ENCODE peak calls at places on chromosomes 6 and 20, in five cellular contexts. C is mesendoderm, V is neural progenitor cell, Z is keratinocyte, T is HCT116. P is an unnamed sample. For H3K79me2, the result is how much of the 10 kb centered on the place peaks cover.

GRCh38 chr20:10550204-10551118 is 115.4 kb downstream of the SLX4IP start:
- DNase-seq in T (no peak), Z (no peak), V (no peak), C (no peak), P (no peak)

GRCh38 chr6:112971651-112972050 is 624.5 kb downstream of the RFPL4B start:
- DNase-seq in V (no peak), T (no peak), C (no peak), Z (no peak), P (no peak)

GRCh38 chr6:167795874-167796667 is 30.6 kb upstream of the AFDN start:
- DNase-seq in C (no peak), Z (no peak), V (no peak), T (no peak), P (no peak)

GRCh38 chr20:61688411-61688810 is 377.3 kb downstream of the TAF4 start:
- DNase-seq in T (no peak), V (no peak), Z (no peak), C (no peak), P (no peak)

GRCh38 chr6:11224252-11224965 is 8.1 kb downstream of the NEDD9 start:
- DNase-seq in T (no peak), C (no peak), V (no peak), Z (no peak), P (peak)

GRCh38 chr6:131368077-131368911 is 204.7 kb upstream of the ARG1 start:
- DNase-seq in V (peak), Z (no peak), C (peak), T (no peak), P (peak)

GRCh38 chr6:99013145-99013544 is 65.4 kb upstream of the FBXL4 start:
- DNase-seq in V (no peak), T (no peak), Z (no peak), C (peak), P (peak)

GRCh38 chr20:17859002-17859615 is 109.5 kb downstream of the SNX5 start:
- DNase-seq in V (no peak), T (no peak), C (no peak), Z (no peak), P (no peak)

GRCh38 chr6:1913572-1913971 is 303.9 kb downstream of the FOXC1 start:
- DNase-seq in T (no peak), C (peak), Z (no peak), V (no peak), P (no peak)

GRCh38 chr6:17385660-17386059 is 7.7 kb upstream of the CAP2 start:
- DNase-seq in Z (no peak), T (no peak), V (no peak), C (no peak), P (peak)

GRCh38 chr20:37358366-37359150 is 12.6 kb downstream of the SRC start:
- DNase-seq in V (no peak), C (no peak), Z (peak), T (no peak), P (no peak)

GRCh38 chr6:12637960-12638641 is 78.5 kb upstream of the PHACTR1 start:
- DNase-seq in C (peak), T (peak), V (peak), Z (peak), P (peak)

GRCh38 chr6:32971581-32972352 is 3.4 kb downstream of the BRD2 start:
- DNase-seq in C (peak), V (peak), T (peak), Z (no peak), P (peak)

GRCh38 chr6:10824297-10824696 is 14.0 kb downstream of the MAK start:
- DNase-seq in V (no peak), Z (no peak), C (no peak), T (no peak), P (no peak)

GRCh38 chr6:135033238-135033637 is 21.4 kb downstream of the HBS1L start:
- DNase-seq in T (no peak), C (no peak), V (no peak), Z (no peak), P (no peak)
- H3K79me2 ChIP-seq in T (half or more), C (under half), V (under half), Z (under half), P (under half)

GRCh38 chr20:36098364-36098763 is 56.2 kb upstream of the EPB41L1 start:
- DNase-seq in V (no peak), C (no peak), T (no peak), Z (no peak), P (peak)

GRCh38 chr20:36099106-36099505 is 55.4 kb upstream of the EPB41L1 start:
- DNase-seq in Z (no peak), V (no peak), T (no peak), C (no peak), P (no peak)

GRCh38 chr20:36102809-36103596 is 51.5 kb upstream of the EPB41L1 start:
- DNase-seq in T (no peak), Z (no peak), V (no peak), C (no peak), P (no peak)

GRCh38 chr20:36102306-36102705 is 52.2 kb upstream of the EPB41L1 start:
- DNase-seq in Z (no peak), V (no peak), C (no peak), T (no peak), P (no peak)

GRCh38 chr20:36101201-36101600 is 53.3 kb upstream of the EPB41L1 start:
- DNase-seq in T (no peak), C (no peak), Z (no peak), V (peak), P (no peak)
- H3K9ac ChIP-seq in T (no peak), C (no peak), Z (no peak), V (no peak), P (no peak)

GRCh38 chr6:165656581-165657324 is 6.3 kb downstream of the PDE10A start:
- DNase-seq in Z (no peak), C (peak), V (no peak), T (no peak), P (no peak)
- H3K4me2 ChIP-seq in Z (no peak), C (no peak), V (no peak), T (no peak), P (no peak)

GRCh38 chr20:62906209-62906608 is 20.1 kb downstream of the DIDO1 start:
- DNase-seq in Z (no peak), C (no peak), V (no peak), T (no peak), P (no peak)
- H3K79me2 ChIP-seq in Z (under half), C (under half), V (under half), T (half or more), P (under half)

DNA sequence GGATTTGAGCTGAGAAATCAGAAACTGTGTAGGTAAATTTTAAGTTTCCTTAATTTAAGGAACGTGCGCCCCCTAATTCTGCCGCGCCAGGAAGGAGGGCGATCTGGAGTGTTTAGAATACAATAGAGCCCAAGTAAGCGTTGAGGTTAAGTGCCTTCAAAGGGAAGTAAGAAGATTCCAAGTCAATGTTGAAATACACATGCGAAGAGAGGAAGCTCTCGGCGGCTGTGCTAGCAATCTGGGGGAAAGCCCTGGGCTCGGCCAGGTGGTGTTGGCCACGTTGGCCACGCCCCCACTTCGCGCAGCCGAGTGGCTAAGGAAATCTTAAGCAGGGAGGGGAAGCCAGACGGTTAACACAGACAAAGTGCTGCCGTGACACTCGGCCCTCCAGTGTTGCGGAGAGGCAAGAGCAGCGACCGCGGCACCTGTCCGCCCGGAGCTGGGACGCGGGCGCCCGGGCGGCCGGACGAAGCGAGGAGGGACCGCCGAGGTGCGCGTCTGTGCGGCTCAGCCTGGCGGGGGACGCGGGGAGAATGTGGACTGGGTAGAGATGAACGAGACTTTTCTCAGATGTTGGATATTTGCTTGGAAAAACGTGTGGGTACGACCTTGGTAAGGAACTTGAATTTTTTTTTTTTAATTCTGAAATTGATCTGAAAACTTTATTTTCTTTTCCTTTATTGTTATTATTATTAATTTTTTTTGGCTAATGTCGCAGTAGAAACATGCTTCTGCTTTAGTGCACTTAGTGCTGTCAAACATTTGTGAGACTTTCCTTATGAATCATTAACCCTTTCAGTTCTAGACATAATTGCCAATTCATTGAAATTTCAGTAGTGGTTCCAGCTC is at the start of gene PRDM1:
- DNase-seq in Z (no peak), C (peak), T (peak), V (peak), P (peak)
- H3K9ac ChIP-seq in Z (peak), C (peak), T (peak), V (no peak), P (peak)

P was measured in fibroblast of lung.